ENCODE peak calls at places on chromosomes 12 and 14, in nine cellular contexts. X is ascending aorta; W is vagina; V is A549; S is body of pancreas; N is endothelial cell of umbilical vein; B is neuronal stem cell; M is CD8-positive, alpha-beta T cell; A is neural progenitor cell. F is an unnamed sample.

GRCh38 chr12:116431677-116432300 is 127.4 kb upstream of the MAP1LC3B2 start:
- DNase-seq in X (no peak), W (no peak), V (no peak), S (no peak), N (no peak), B (no peak), M (no peak), A (no peak), F (no peak)

GRCh38 chr12:50599366-50600095 is 94.7 kb downstream of the DIP2B start:
- DNase-seq in X (no peak), W (no peak), V (no peak), S (no peak), N (peak; percentile 65), B (no peak), M (no peak), A (no peak), F (no peak)

GRCh38 chr12:14948672-14949071 is 10.3 kb upstream of the ERP27 start:
- DNase-seq in X (peak; percentile 81), W (no peak), V (peak; percentile 44), S (peak; percentile 40), N (peak; percentile 93), B (no peak), M (no peak), A (no peak), F (no peak)

GRCh38 chr12:89731064-89731463 is 22.4 kb upstream of the ATP2B1 start:
- DNase-seq in X (no peak), W (no peak), V (no peak), S (no peak), N (no peak), B (no peak), M (no peak), A (no peak), F (no peak)

GRCh38 chr14:38944691-38945090 is 158.3 kb downstream of the SEC23A start:
- DNase-seq in X (no peak), W (no peak), V (no peak), S (no peak), N (peak; percentile 28), B (no peak), M (no peak), A (no peak), F (no peak)

GRCh38 chr12:131327521-131328488 is 374.1 kb downstream of the ADGRD1 start:
- DNase-seq in X (peak; percentile 48), W (peak; percentile 81), V (peak; percentile 18), S (no peak), N (no peak), B (no peak), M (no peak), A (no peak), F (no peak)

GRCh38 chr12:77349703-77350102 is 284.3 kb upstream of the E2F7 start:
- DNase-seq in X (no peak), W (no peak), V (no peak), S (no peak), N (no peak), B (no peak), M (no peak), A (no peak), F (no peak)

GRCh38 chr14:40010961-40011360 is 578.7 kb upstream of the FBXO33 start:
- DNase-seq in X (no peak), W (no peak), V (no peak), S (no peak), N (no peak), B (no peak), M (no peak), A (no peak), F (no peak)

GRCh38 chr14:83071888-83072501 is 1538.3 kb upstream of the SEL1L start:
- DNase-seq in X (no peak), W (no peak), V (peak; percentile 12), S (no peak), N (no peak), B (peak; percentile 14), M (no peak), A (peak; percentile 45), F (no peak)

GRCh38 chr14:94127330-94127729 is 2.1 kb downstream of the IFI27L2 start:
- DNase-seq in X (peak; percentile 51), W (peak; percentile 61), V (no peak), S (no peak), N (no peak), B (no peak), M (no peak), A (no peak), F (no peak)

GRCh38 chr14:99517643-99518381 is 36.6 kb downstream of the CCNK start:
- DNase-seq in X (no peak), W (no peak), V (no peak), S (peak; percentile 24), N (no peak), B (no peak), M (no peak), A (no peak), F (peak; percentile 48)

GRCh38 chr12:16112151-16112550 is 165.3 kb downstream of the SLC15A5 start:
- DNase-seq in X (no peak), W (no peak), V (no peak), S (no peak), N (no peak), B (no peak), M (no peak), A (peak; percentile 21), F (no peak)

GRCh38 chr12:4412462-4412861 is 33.0 kb upstream of the FGF23 start:
- DNase-seq in X (no peak), W (no peak), V (no peak), S (no peak), N (no peak), B (no peak), M (no peak), A (no peak), F (no peak)
- H3K4me1 ChIP-seq in X (no peaks in the 10 kb centered on the region), W (no peaks in the 10 kb centered on the region), V (no peaks in the 10 kb centered on the region), S (no peaks in the 10 kb centered on the region), N (no peaks in the 10 kb centered on the region), B (peaks cover 4% of the 10 kb centered on the region), M (no peaks in the 10 kb centered on the region), A (peaks cover 12% of the 10 kb centered on the region), F (no peaks in the 10 kb centered on the region)

DNA sequence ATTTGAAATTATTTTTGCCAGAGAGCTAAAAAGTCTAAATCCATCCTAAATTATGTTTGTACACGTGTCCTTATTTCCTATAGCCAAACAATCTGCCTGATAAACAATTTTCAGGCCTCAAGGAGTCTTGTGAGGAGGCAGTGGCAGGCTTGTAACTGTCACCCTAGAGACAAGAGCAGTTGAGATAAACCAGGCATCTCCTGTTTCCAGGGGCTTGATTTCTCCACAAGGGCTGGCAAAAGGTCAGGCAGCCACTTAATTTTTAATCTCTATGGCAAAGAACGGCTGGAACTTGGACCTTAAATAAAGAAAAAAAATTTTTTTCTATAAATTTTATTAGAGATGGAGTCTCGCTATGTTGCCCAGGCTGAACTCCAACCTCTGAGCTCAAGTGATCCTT is 15.5 kb downstream of the PKP2 start:
- DNase-seq in X (no peak), W (no peak), V (no peak), S (no peak), N (no peak), B (no peak), M (no peak), A (no peak), F (no peak)
- H3K4me1 ChIP-seq in X (no peaks in the 10 kb centered on the region), W (no peaks in the 10 kb centered on the region), V (no peaks in the 10 kb centered on the region), S (peaks cover 8% of the 10 kb centered on the region), N (no peaks in the 10 kb centered on the region), B (peaks cover 2% of the 10 kb centered on the region), M (no peaks in the 10 kb centered on the region), A (peaks cover 3% of the 10 kb centered on the region), F (peaks cover 4% of the 10 kb centered on the region)

GRCh38 chr12:1419849-1420371 is 174.5 kb downstream of the FBXL14 start:
- DNase-seq in X (no peak), W (no peak), V (no peak), S (no peak), N (no peak), B (no peak), M (no peak), A (no peak), F (no peak)

GRCh38 chr12:1410794-1411193 is 183.6 kb downstream of the FBXL14 start:
- DNase-seq in X (no peak), W (no peak), V (no peak), S (no peak), N (no peak), B (no peak), M (no peak), A (no peak), F (no peak)

GRCh38 chr12:1418144-1418543 is 176.2 kb downstream of the FBXL14 start:
- DNase-seq in X (no peak), W (no peak), V (no peak), S (no peak), N (peak; percentile 7), B (no peak), M (no peak), A (no peak), F (no peak)

DNA sequence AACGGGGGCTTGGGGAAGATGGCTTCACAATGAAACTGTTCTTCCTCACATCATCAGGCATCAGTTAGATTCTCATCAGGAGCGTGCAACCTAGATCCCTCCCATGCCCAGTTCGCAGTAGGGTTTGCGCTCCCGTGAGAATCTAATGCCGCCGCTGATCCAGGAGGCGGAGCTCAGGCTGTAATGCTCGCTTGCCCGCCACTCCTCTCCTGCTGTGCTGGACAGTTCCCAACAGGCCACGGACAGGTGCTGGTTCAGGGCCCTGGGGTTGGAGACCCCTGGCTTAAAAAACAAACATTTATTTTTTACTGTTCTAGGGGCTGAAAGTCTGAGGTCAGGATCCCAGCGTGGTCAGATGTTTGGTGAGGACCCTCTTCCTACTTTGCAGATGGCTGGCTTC is 180.5 kb downstream of the FBXL14 start:
- DNase-seq in X (no peak), W (no peak), V (no peak), S (no peak), N (no peak), B (no peak), M (no peak), A (no peak), F (no peak)
- H3K4me1 ChIP-seq in X (no peaks in the 10 kb centered on the region), W (no peaks in the 10 kb centered on the region), V (no peaks in the 10 kb centered on the region), S (no peaks in the 10 kb centered on the region), N (no peaks in the 10 kb centered on the region), B (no peaks in the 10 kb centered on the region), M (no peaks in the 10 kb centered on the region), A (no peaks in the 10 kb centered on the region), F (no peaks in the 10 kb centered on the region)

DNA sequence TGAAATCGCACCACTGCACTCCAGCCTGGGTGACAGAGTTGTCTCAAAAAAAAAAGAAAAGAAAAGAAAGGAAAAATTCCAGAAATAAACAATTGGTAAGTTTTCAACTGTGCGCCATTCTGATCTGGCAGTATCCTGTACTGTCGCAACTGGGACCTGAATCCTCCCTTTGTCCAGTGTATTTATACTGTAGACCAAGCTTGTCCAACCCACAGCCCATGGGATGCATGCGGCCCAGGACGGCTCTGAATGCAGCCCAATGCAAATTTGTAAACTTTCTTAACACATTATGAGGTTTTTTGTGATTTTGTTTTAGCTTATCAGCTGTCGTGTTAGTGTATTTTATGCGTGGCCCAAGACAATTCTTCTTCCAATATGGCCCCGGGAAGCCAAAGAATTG is 84.7 kb downstream of the TMCC3 start:
- DNase-seq in X (no peak), W (no peak), V (no peak), S (no peak), N (no peak), B (no peak), M (no peak), A (no peak), F (no peak)
- H3K4me1 ChIP-seq in X (no peaks in the 10 kb centered on the region), W (no peaks in the 10 kb centered on the region), V (peaks cover 10% of the 10 kb centered on the region), S (no peaks in the 10 kb centered on the region), N (peaks cover 23% of the 10 kb centered on the region), B (peaks cover 11% of the 10 kb centered on the region), M (no peaks in the 10 kb centered on the region), A (peaks cover 7% of the 10 kb centered on the region), F (no peaks in the 10 kb centered on the region)

GRCh38 chr14:50792058-50792477 is 38.9 kb downstream of the NIN start:
- DNase-seq in X (no peak), W (no peak), V (no peak), S (no peak), N (no peak), B (no peak), M (no peak), A (no peak), F (no peak)
- H3K4me1 ChIP-seq in X (no peaks in the 10 kb centered on the region), W (peaks cover 16% of the 10 kb centered on the region), V (no peaks in the 10 kb centered on the region), S (no peaks in the 10 kb centered on the region), N (peaks cover 20% of the 10 kb centered on the region), B (peaks cover 22% of the 10 kb centered on the region), M (peaks cover 60% of the 10 kb centered on the region), A (peaks cover 40% of the 10 kb centered on the region), F (peaks cover 67% of the 10 kb centered on the region)

GRCh38 chr12:6226002-6226700 is 26.0 kb downstream of the CD9 start:
- DNase-seq in X (peak; percentile 96), W (no peak), V (no peak), S (no peak), N (peak; percentile 68), B (no peak), M (no peak), A (no peak), F (peak; percentile 84)
- H3K4me1 ChIP-seq in X (peaks cover 48% of the 10 kb centered on the region), W (peaks cover 100% of the 10 kb centered on the region), V (peaks cover 21% of the 10 kb centered on the region), S (peaks cover 57% of the 10 kb centered on the region), N (peaks cover 73% of the 10 kb centered on the region), B (peaks cover 17% of the 10 kb centered on the region), M (peaks cover 17% of the 10 kb centered on the region), A (peaks cover 35% of the 10 kb centered on the region), F (peaks cover 77% of the 10 kb centered on the region)

F was measured in psoas muscle.